ENCODE peak calls at places on chromosomes 7 and 10, in nine cellular contexts. N is NCI-H774, F is heart right ventricle, K is body of pancreas, Y is chondrocyte, C is gastrocnemius medialis, S is iris pigment epithelial cell, E is Right ventricle myocardium inferior, B is dermis microvascular lymphatic vessel endothelial cell. W is an unnamed sample.

GRCh38 chr7:108515013-108515412 is 10.9 kb downstream of the PNPLA8 start:
- DNase-seq in S (no peak), N (no peak), Y (no peak), K (no peak), C (no peak), F (no peak), B (no peak), E (no peak), W (no peak)

GRCh38 chr10:68208424-68209042 is 23.4 kb downstream of the ATOH7 start:
- DNase-seq in S (peak; percentile 60), B (peak; percentile 82), F (peak; percentile 10), N (peak; percentile 19), Y (no peak), C (no peak), E (no peak), K (peak; percentile 44), W (peak; percentile 59)

GRCh38 chr7:29337628-29338116 is 143.1 kb downstream of the CHN2 start:
- DNase-seq in C (no peak), E (no peak), B (no peak), N (no peak), S (no peak), F (no peak), Y (no peak), K (no peak), W (no peak)

GRCh38 chr10:99984201-99984600 is 25.5 kb downstream of the DNMBP start:
- DNase-seq in B (no peak), S (no peak), Y (no peak), N (no peak), C (no peak), F (no peak), K (no peak), E (no peak), W (peak; percentile 84)

GRCh38 chr7:17236603-17237002 is 61.8 kb upstream of the AHR start:
- DNase-seq in N (no peak), Y (no peak), C (no peak), E (no peak), S (peak; percentile 12), K (no peak), F (no peak), B (peak; percentile 58), W (peak; percentile 44)

GRCh38 chr10:17910144-17910789 is 41.5 kb upstream of the SLC39A12 start:
- DNase-seq in E (no peak), N (no peak), S (peak; percentile 66), C (no peak), Y (no peak), F (peak; percentile 56), K (peak; percentile 71), B (peak; percentile 50), W (peak; percentile 27)

GRCh38 chr10:96720422-96721206 is at the start of gene PIK3AP1:
- DNase-seq in Y (no peak), S (no peak), C (peak; percentile 25), B (no peak), F (peak; percentile 24), E (peak; percentile 92), N (peak; percentile 11), K (peak; percentile 75), W (no peak)

GRCh38 chr10:119190353-119190752 is 11.7 kb upstream of the PRDX3 start:
- DNase-seq in Y (no peak), C (peak; percentile 20), S (peak; percentile 99), N (no peak), B (peak; percentile 15), F (no peak), K (peak; percentile 16), E (no peak), W (peak; percentile 96)

GRCh38 chr10:112250555-112250954 is 32.6 kb upstream of the TECTB start:
- DNase-seq in Y (no peak), N (no peak), F (no peak), B (no peak), C (no peak), S (peak; percentile 49), E (no peak), K (no peak), W (peak; percentile 53)

GRCh38 chr10:75305675-75306074 is 69.9 kb upstream of the COMTD1 start:
- DNase-seq in C (no peak), K (no peak), B (no peak), S (no peak), N (no peak), E (no peak), Y (no peak), F (no peak), W (no peak)

GRCh38 chr7:98802088-98802780 is 67.6 kb downstream of the TMEM130 start:
- DNase-seq in F (peak; percentile 63), K (peak; percentile 48), N (peak; percentile 65), E (no peak), C (no peak), S (peak; percentile 17), B (no peak), Y (no peak), W (peak; percentile 33)

GRCh38 chr10:667096-667495 is 22.4 kb downstream of the DIP2C start:
- DNase-seq in Y (no peak), E (no peak), S (no peak), N (no peak), C (no peak), K (peak; percentile 20), B (no peak), F (no peak), W (no peak)

GRCh38 chr10:61024801-61025201 is 80.8 kb upstream of the RHOBTB1 start:
- DNase-seq in B (peak; percentile 43), E (no peak), F (no peak), C (no peak), S (peak; percentile 23), Y (no peak), N (no peak), K (peak; percentile 13), W (no peak)

GRCh38 chr10:31075434-31075833 is 43.8 kb upstream of the ZNF438 start:
- DNase-seq in Y (no peak), E (no peak), C (no peak), K (no peak), N (no peak), B (peak; percentile 28), F (no peak), S (peak; percentile 95), W (peak; percentile 96)

GRCh38 chr7:1247527-1248041 is 14.9 kb downstream of the UNCX start:
- DNase-seq in F (no peak), E (peak; percentile 32), B (no peak), Y (peak; percentile 49), K (no peak), C (no peak), N (peak; percentile 45), S (no peak), W (no peak)

GRCh38 chr10:133324857-133325260 is 11.8 kb downstream of the CALY start:
- DNase-seq in Y (peak; percentile 87), B (no peak), F (no peak), N (no peak), K (no peak), S (no peak), C (no peak), E (no peak), W (no peak)

GRCh38 chr10:76643465-76643864 is 994.1 kb downstream of the KCNMA1 start:
- DNase-seq in N (no peak), Y (no peak), F (no peak), S (no peak), K (peak; percentile 6), E (no peak), B (no peak), C (peak; percentile 38), W (no peak)

GRCh38 chr10:67925449-67926005 is 41.1 kb downstream of the SIRT1 start:
- DNase-seq in N (no peak), E (no peak), F (no peak), K (no peak), Y (no peak), C (no peak), S (peak; percentile 41), B (no peak), W (peak; percentile 35)

GRCh38 chr7:114021135-114021534 is 102.3 kb upstream of the PPP1R3A start:
- DNase-seq in B (no peak), N (no peak), Y (no peak), F (no peak), C (no peak), K (no peak), S (peak; percentile 20), E (no peak), W (no peak)

GRCh38 chr10:60003709-60004191 is 97.4 kb upstream of the CCDC6 start:
- DNase-seq in Y (no peak), F (no peak), C (no peak), N (no peak), E (no peak), B (no peak), K (no peak), S (no peak), W (no peak)

GRCh38 chr10:133489816-133490588 is 36.3 kb downstream of the SCART1 start:
- DNase-seq in S (no peak), B (no peak), K (no peak), F (no peak), Y (no peak), C (no peak), N (no peak), E (no peak), W (no peak)

GRCh38 chr7:20513897-20514296 is 101.6 kb upstream of the ABCB5 start:
- DNase-seq in K (no peak), E (no peak), B (no peak), F (no peak), Y (no peak), C (no peak), S (no peak), N (no peak), W (no peak)

GRCh38 chr7:137790828-137791227 is 55.9 kb downstream of the DGKI start:
- DNase-seq in B (no peak), S (no peak), E (no peak), C (no peak), K (no peak), N (no peak), Y (no peak), F (no peak), W (no peak)

GRCh38 chr7:40015790-40016296 is 65.8 kb downstream of the CDK13 start:
- DNase-seq in F (no peak), Y (no peak), C (no peak), E (no peak), K (peak; percentile 32), B (peak; percentile 28), N (no peak), S (peak; percentile 43), W (peak; percentile 39)

GRCh38 chr7:43847496-43847895 is 21.8 kb downstream of the MRPS24 start:
- DNase-seq in K (no peak), S (no peak), B (no peak), E (no peak), F (no peak), N (no peak), Y (no peak), C (no peak), W (no peak)

GRCh38 chr7:155669717-155670505 is 25.4 kb downstream of the RBM33 start:
- DNase-seq in K (no peak), B (peak; percentile 86), F (no peak), S (peak; percentile 45), Y (no peak), N (no peak), C (no peak), E (no peak), W (no peak)

W was measured in mammary epithelial cell.